ENCODE peak calls at places on chromosome 16, in seven cellular contexts. One of them, this sample, is unnamed. For H3K27me3, the result is how much of the 10 kb centered on the place peaks cover.

GRCh38 chr16:54446639-54447038 is 160.1 kb upstream of the IRX3 start:
- DNase-seq in heart left ventricle: peak
- DNase-seq in adrenal gland: peak
- DNase-seq in Peyer's patch: no peak
- DNase-seq in IMR-90: no peak
- DNase-seq in sigmoid colon: no peak
- DNase-seq in K562: no peak
- DNase-seq in this sample: no peak

GRCh38 chr16:5509794-5510193 is 412.2 kb upstream of the EEF2KMT start:
- DNase-seq in sigmoid colon: no peak
- DNase-seq in IMR-90: no peak
- DNase-seq in K562: no peak
- DNase-seq in Peyer's patch: peak
- DNase-seq in heart left ventricle: no peak
- DNase-seq in adrenal gland: no peak
- DNase-seq in this sample: no peak

GRCh38 chr16:49575352-49576172 is 202.0 kb downstream of the C16orf78 start:
- DNase-seq in sigmoid colon: no peak
- DNase-seq in K562: no peak
- DNase-seq in adrenal gland: peak
- DNase-seq in IMR-90: no peak
- DNase-seq in Peyer's patch: no peak
- DNase-seq in heart left ventricle: peak
- DNase-seq in this sample: no peak

GRCh38 chr16:17343729-17344128 is 127.0 kb downstream of the XYLT1 start:
- DNase-seq in Peyer's patch: no peak
- DNase-seq in adrenal gland: no peak
- DNase-seq in IMR-90: no peak
- DNase-seq in sigmoid colon: peak
- DNase-seq in K562: no peak
- DNase-seq in heart left ventricle: no peak
- DNase-seq in this sample: no peak

GRCh38 chr16:48609453-48610023 is 442 bp downstream of the N4BP1 start:
- DNase-seq in IMR-90: peak
- DNase-seq in adrenal gland: peak
- DNase-seq in K562: peak
- DNase-seq in heart left ventricle: peak
- DNase-seq in Peyer's patch: peak
- DNase-seq in sigmoid colon: peak
- DNase-seq in this sample: peak

GRCh38 chr16:85326113-85326793 is 214.0 kb upstream of the CIBAR2 start:
- DNase-seq in sigmoid colon: no peak
- DNase-seq in heart left ventricle: no peak
- DNase-seq in K562: no peak
- DNase-seq in Peyer's patch: no peak
- DNase-seq in IMR-90: peak
- DNase-seq in adrenal gland: no peak
- DNase-seq in this sample: no peak

GRCh38 chr16:4414187-4414909 is 2.0 kb downstream of the CORO7 start:
- DNase-seq in IMR-90: no peak
- DNase-seq in heart left ventricle: no peak
- DNase-seq in adrenal gland: no peak
- DNase-seq in sigmoid colon: no peak
- DNase-seq in Peyer's patch: no peak
- DNase-seq in K562: no peak
- DNase-seq in this sample: no peak

GRCh38 chr16:23711785-23712184 is 1.2 kb downstream of the ERN2 start:
- DNase-seq in adrenal gland: no peak
- DNase-seq in heart left ventricle: no peak
- DNase-seq in Peyer's patch: peak
- DNase-seq in sigmoid colon: no peak
- DNase-seq in K562: no peak
- DNase-seq in IMR-90: no peak
- DNase-seq in this sample: no peak

GRCh38 chr16:5633845-5634440 is 536.3 kb upstream of the EEF2KMT start:
- DNase-seq in IMR-90: peak
- DNase-seq in K562: peak
- DNase-seq in heart left ventricle: no peak
- DNase-seq in sigmoid colon: no peak
- DNase-seq in adrenal gland: no peak
- DNase-seq in Peyer's patch: no peak
- DNase-seq in this sample: no peak

GRCh38 chr16:13936596-13937081 is 16.7 kb downstream of the ERCC4 start:
- DNase-seq in K562: no peak
- DNase-seq in sigmoid colon: no peak
- DNase-seq in heart left ventricle: peak
- DNase-seq in Peyer's patch: no peak
- DNase-seq in IMR-90: peak
- DNase-seq in adrenal gland: peak
- DNase-seq in this sample: peak

GRCh38 chr16:50099957-50100648 is 34.3 kb downstream of the HEATR3 start:
- DNase-seq in sigmoid colon: no peak
- DNase-seq in IMR-90: no peak
- DNase-seq in Peyer's patch: no peak
- DNase-seq in K562: no peak
- DNase-seq in adrenal gland: no peak
- DNase-seq in heart left ventricle: no peak
- DNase-seq in this sample: no peak

GRCh38 chr16:10862432-10862831 is 14.6 kb upstream of the CIITA start:
- DNase-seq in adrenal gland: peak
- DNase-seq in heart left ventricle: peak
- DNase-seq in Peyer's patch: no peak
- DNase-seq in K562: no peak
- DNase-seq in sigmoid colon: peak
- DNase-seq in IMR-90: peak
- DNase-seq in this sample: peak

GRCh38 chr16:23784811-23785447 is 30.1 kb downstream of the CHP2 start:
- DNase-seq in K562: peak
- DNase-seq in Peyer's patch: no peak
- DNase-seq in heart left ventricle: no peak
- DNase-seq in adrenal gland: no peak
- DNase-seq in sigmoid colon: no peak
- DNase-seq in IMR-90: peak
- DNase-seq in this sample: no peak

GRCh38 chr16:86479419-86479818 is 30.9 kb upstream of the FOXF1 start:
- DNase-seq in IMR-90: peak
- DNase-seq in K562: no peak
- DNase-seq in heart left ventricle: no peak
- DNase-seq in sigmoid colon: peak
- DNase-seq in adrenal gland: peak
- DNase-seq in Peyer's patch: no peak
- DNase-seq in this sample: no peak
- H3K27me3 ChIP-seq in IMR-90: under half
- H3K27me3 ChIP-seq in K562: under half
- H3K27me3 ChIP-seq in heart left ventricle: under half
- H3K27me3 ChIP-seq in sigmoid colon: under half
- H3K27me3 ChIP-seq in adrenal gland: under half
- H3K27me3 ChIP-seq in Peyer's patch: under half
- H3K27me3 ChIP-seq in this sample: under half

DNA sequence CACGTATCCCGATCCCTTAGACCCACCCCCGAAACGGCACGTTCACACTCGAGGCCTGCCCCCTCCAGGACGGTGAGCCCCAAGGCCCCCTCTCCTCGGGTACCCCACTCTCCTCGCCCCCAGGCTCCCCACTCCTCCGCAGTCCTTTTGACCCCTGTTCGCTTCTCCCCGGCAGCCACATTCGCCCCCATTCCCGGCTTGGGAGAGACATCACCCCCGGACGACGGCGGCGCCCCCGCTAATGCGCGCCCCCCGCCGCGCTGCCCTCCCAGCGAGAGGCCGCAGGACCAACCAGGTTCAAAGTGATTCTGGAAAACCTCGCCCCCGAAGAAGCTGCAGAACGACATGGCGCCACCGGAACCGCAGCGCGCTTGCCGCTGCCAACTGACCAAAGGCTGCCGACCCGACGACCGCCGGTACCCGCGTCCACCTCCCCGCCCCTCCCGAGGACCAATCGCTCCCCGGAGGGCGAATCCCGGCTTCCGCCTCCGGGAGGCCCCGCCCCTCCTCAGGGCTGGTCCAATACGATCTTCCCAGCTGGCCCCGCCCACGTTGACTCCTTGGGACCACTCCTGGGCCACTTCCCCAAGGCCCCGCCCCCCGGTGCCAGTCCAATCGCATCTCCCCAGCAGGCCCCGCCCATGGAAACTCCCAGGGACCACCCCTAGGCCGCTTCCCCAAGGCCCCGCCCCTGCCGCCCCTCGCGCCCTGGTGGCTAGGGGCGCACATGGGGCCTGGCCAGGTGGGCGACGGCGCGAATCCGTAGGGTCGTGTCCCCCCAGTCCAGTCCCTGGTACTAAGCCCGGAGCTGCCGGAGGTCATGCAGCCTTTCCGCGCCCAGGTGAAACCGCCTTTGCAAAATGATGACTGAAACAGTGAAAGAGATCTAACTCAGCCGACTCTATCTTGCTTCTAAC is at the start of gene MSRB1:
- DNase-seq in Peyer's patch: peak
- DNase-seq in K562: peak
- DNase-seq in adrenal gland: peak
- DNase-seq in IMR-90: peak
- DNase-seq in sigmoid colon: peak
- DNase-seq in heart left ventricle: peak
- DNase-seq in this sample: peak
- TF ChIP-seq POLR2A in Peyer's patch: peak
- TF ChIP-seq POLR2A in K562: peak
- TF ChIP-seq POLR2A in adrenal gland: peak
- TF ChIP-seq POLR2A in IMR-90: peak
- TF ChIP-seq POLR2A in sigmoid colon: peak
- TF ChIP-seq POLR2A in heart left ventricle: peak
- TF ChIP-seq POLR2A in this sample: peak

GRCh38 chr16:66592814-66593213 is 11.7 kb upstream of the CMTM3 start:
- DNase-seq in K562: no peak
- DNase-seq in sigmoid colon: no peak
- DNase-seq in adrenal gland: no peak
- DNase-seq in heart left ventricle: no peak
- DNase-seq in IMR-90: no peak
- DNase-seq in Peyer's patch: no peak
- DNase-seq in this sample: no peak
- H3K27me3 ChIP-seq in K562: under half
- H3K27me3 ChIP-seq in sigmoid colon: under half
- H3K27me3 ChIP-seq in adrenal gland: under half
- H3K27me3 ChIP-seq in heart left ventricle: under half
- H3K27me3 ChIP-seq in IMR-90: under half
- H3K27me3 ChIP-seq in Peyer's patch: under half
- H3K27me3 ChIP-seq in this sample: under half

GRCh38 chr16:28823291-28823718 is 506 bp downstream of the ATXN2L start:
- DNase-seq in adrenal gland: no peak
- DNase-seq in sigmoid colon: no peak
- DNase-seq in IMR-90: no peak
- DNase-seq in K562: no peak
- DNase-seq in Peyer's patch: no peak
- DNase-seq in heart left ventricle: no peak
- DNase-seq in this sample: no peak

GRCh38 chr16:28824548-28824973 is 1.8 kb downstream of the ATXN2L start:
- DNase-seq in IMR-90: no peak
- DNase-seq in adrenal gland: no peak
- DNase-seq in heart left ventricle: no peak
- DNase-seq in K562: no peak
- DNase-seq in sigmoid colon: no peak
- DNase-seq in Peyer's patch: no peak
- DNase-seq in this sample: no peak

GRCh38 chr16:28821874-28822519 is 802 bp upstream of the ATXN2L start:
- DNase-seq in heart left ventricle: no peak
- DNase-seq in adrenal gland: no peak
- DNase-seq in Peyer's patch: no peak
- DNase-seq in IMR-90: no peak
- DNase-seq in sigmoid colon: no peak
- DNase-seq in K562: no peak
- DNase-seq in this sample: no peak

GRCh38 chr16:28823719-28824547 is 1.1 kb downstream of the ATXN2L start:
- DNase-seq in Peyer's patch: peak
- DNase-seq in K562: peak
- DNase-seq in adrenal gland: peak
- DNase-seq in sigmoid colon: peak
- DNase-seq in IMR-90: peak
- DNase-seq in heart left ventricle: peak
- DNase-seq in this sample: peak

GRCh38 chr16:28822520-28823290 is at the start of gene ATXN2L:
- DNase-seq in heart left ventricle: peak
- DNase-seq in K562: peak
- DNase-seq in IMR-90: peak
- DNase-seq in sigmoid colon: peak
- DNase-seq in Peyer's patch: peak
- DNase-seq in adrenal gland: peak
- DNase-seq in this sample: peak
- TF ChIP-seq POLR2A in heart left ventricle: no peak
- TF ChIP-seq POLR2A in K562: peak
- TF ChIP-seq POLR2A in IMR-90: peak
- TF ChIP-seq POLR2A in sigmoid colon: peak
- TF ChIP-seq POLR2A in Peyer's patch: peak
- TF ChIP-seq POLR2A in adrenal gland: peak
- TF ChIP-seq POLR2A in this sample: peak

GRCh38 chr16:52725461-52725860 is 178.5 kb upstream of the TOX3 start:
- DNase-seq in IMR-90: no peak
- DNase-seq in sigmoid colon: no peak
- DNase-seq in heart left ventricle: no peak
- DNase-seq in adrenal gland: no peak
- DNase-seq in Peyer's patch: no peak
- DNase-seq in K562: no peak
- DNase-seq in this sample: no peak

GRCh38 chr16:52725043-52725442 is 178.1 kb upstream of the TOX3 start:
- DNase-seq in adrenal gland: no peak
- DNase-seq in Peyer's patch: no peak
- DNase-seq in IMR-90: no peak
- DNase-seq in K562: no peak
- DNase-seq in sigmoid colon: no peak
- DNase-seq in heart left ventricle: no peak
- DNase-seq in this sample: no peak

DNA sequence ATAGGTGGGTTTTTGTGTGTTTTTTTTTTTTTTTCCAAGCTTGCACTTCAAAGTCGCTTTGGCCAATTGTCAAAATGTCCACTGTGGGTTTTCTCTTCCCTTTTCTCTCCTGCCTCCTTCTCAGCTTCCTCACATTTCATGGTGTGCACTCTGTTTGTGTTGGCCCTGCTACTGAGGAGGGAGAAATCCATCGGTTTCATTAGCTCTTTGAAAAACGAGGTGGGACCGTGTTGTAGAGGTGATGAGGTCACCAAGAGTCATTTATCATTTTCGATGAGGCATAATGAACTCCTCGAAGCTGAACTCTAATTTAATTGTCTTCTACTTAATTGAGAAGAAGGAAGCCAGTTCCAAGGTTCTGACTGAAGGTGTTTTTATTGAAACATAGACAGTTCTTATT is 174.4 kb upstream of the TOX3 start:
- DNase-seq in adrenal gland: no peak
- DNase-seq in heart left ventricle: no peak
- DNase-seq in IMR-90: no peak
- DNase-seq in K562: no peak
- DNase-seq in sigmoid colon: no peak
- DNase-seq in Peyer's patch: no peak
- DNase-seq in this sample: no peak
- H3K27me3 ChIP-seq in adrenal gland: under half
- H3K27me3 ChIP-seq in heart left ventricle: under half
- H3K27me3 ChIP-seq in IMR-90: under half
- H3K27me3 ChIP-seq in K562: under half
- H3K27me3 ChIP-seq in sigmoid colon: under half
- H3K27me3 ChIP-seq in Peyer's patch: under half
- H3K27me3 ChIP-seq in this sample: under half

This sample was measured in right lobe of liver.